ENCODE peak calls at places on chromosomes 4 and X, in eight cellular contexts. T, K, U, X, P, V, N and B are unnamed samples. For H3K4me1, the result is how much of the 10 kb centered on the place peaks cover.

GRCh38 chr4:181150173-181150572 is 1093.0 kb upstream of the TENM3 start:
- DNase-seq in V (no peak), K (no peak), N (no peak), U (no peak), T (no peak), P (no peak), X (no peak), B (no peak)

GRCh38 chrX:134542485-134542884 is 82.5 kb downstream of the HPRT1 start:
- DNase-seq in V (peak), T (peak), K (no peak), P (peak), X (no peak), N (no peak), U (no peak), B (peak)

GRCh38 chr4:10045481-10045880 is 24.2 kb upstream of the SLC2A9 start:
- DNase-seq in K (no peak), U (no peak), X (no peak), P (no peak), N (no peak), V (peak), T (peak), B (no peak)

GRCh38 chr4:93764647-93765246 is 63.8 kb upstream of the ATOH1 start:
- DNase-seq in V (peak), K (peak), X (no peak), N (no peak), U (no peak), P (peak), T (peak), B (no peak)

GRCh38 chr4:145179201-145179860 is 1.1 kb downstream of the OTUD4 start:
- DNase-seq in X (peak), N (peak), P (peak), U (peak), K (no peak), V (peak), T (peak), B (peak)

GRCh38 chrX:55710701-55711100 is 6.8 kb upstream of the RRAGB start:
- DNase-seq in X (no peak), N (no peak), K (no peak), P (peak), U (no peak), V (no peak), T (peak), B (no peak)

GRCh38 chrX:131270085-131270484 is 19.0 kb downstream of the IGSF1 start:
- DNase-seq in K (no peak), X (no peak), N (no peak), U (no peak), P (no peak), V (no peak), T (no peak), B (no peak)

GRCh38 chr4:90148574-90149170 is 21.5 kb downstream of the CCSER1 start:
- DNase-seq in T (no peak), K (no peak), N (no peak), X (no peak), P (no peak), U (no peak), V (no peak), B (no peak)

GRCh38 chr4:15197005-15197404 is 194.7 kb downstream of the CPEB2 start:
- DNase-seq in T (peak), K (peak), N (no peak), U (peak), V (peak), P (peak), X (no peak), B (peak)

GRCh38 chr4:103996637-103997036 is 276.9 kb upstream of the TACR3 start:
- DNase-seq in K (peak), T (peak), V (no peak), P (peak), X (no peak), N (no peak), U (peak), B (peak)

GRCh38 chrX:151921292-151921691 is 8.6 kb downstream of the MAGEA4 start:
- DNase-seq in U (no peak), V (no peak), T (no peak), P (no peak), X (no peak), N (no peak), K (no peak), B (no peak)

GRCh38 chrX:75784689-75785491 is at the start of gene MAGEE2:
- DNase-seq in U (no peak), T (no peak), P (no peak), X (no peak), K (no peak), V (no peak), N (peak), B (no peak)

GRCh38 chrX:11478971-11479370 is 185.8 kb downstream of the AMELX start:
- DNase-seq in K (no peak), U (no peak), X (no peak), V (peak), N (no peak), P (no peak), T (peak), B (no peak)

GRCh38 chr4:186204103-186204559 is 12.8 kb downstream of the CYP4V2 start:
- DNase-seq in X (no peak), T (peak), N (no peak), U (no peak), K (no peak), V (peak), P (peak), B (no peak)

GRCh38 chr4:124708517-124709300 is 3.8 kb downstream of the ANKRD50 start:
- DNase-seq in P (peak), T (peak), X (no peak), N (no peak), K (no peak), U (no peak), V (peak), B (no peak)

GRCh38 chr4:182219400-182219799 is 23.8 kb upstream of the TENM3 start:
- DNase-seq in P (peak), X (no peak), V (peak), N (no peak), T (peak), K (no peak), U (no peak), B (no peak)

GRCh38 chr4:147786031-147786430 is 54.1 kb downstream of the ARHGAP10 start:
- DNase-seq in P (no peak), N (no peak), X (no peak), U (no peak), V (no peak), K (no peak), T (no peak), B (no peak)
- H3K27ac ChIP-seq in P (no peak), N (peak), X (no peak), U (no peak), V (no peak), K (no peak), T (no peak), B (no peak)

GRCh38 chr4:2591189-2591588 is 54.7 kb downstream of the FAM193A start:
- DNase-seq in V (peak), T (peak), P (peak), X (no peak), K (no peak), U (peak), N (no peak), B (peak)
- H3K4me1 ChIP-seq in V (under half), T (under half), P (under half), X (under half), K (under half), U (under half), N (half or more), B (under half)

DNA sequence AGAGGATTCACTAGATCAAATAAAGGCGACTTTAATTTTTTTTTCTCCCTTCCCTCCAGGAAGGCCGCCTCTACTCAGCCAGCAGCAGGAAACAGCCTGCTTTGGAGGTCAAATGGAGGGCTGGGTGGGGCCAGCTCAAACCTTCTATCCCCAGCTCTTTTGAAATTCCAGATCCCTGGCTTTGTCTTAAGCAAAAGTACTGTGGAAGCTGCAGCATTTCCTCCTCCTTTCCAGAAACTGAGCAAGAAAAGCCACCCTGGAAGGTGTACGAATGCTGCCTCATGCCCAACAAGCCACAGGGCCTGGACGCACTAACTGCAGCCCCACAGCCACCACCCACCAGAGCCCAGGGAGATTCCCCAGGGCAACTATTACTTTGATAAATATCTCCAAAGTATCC is 55.1 kb upstream of the ZCCHC13 start:
- DNase-seq in P (peak), U (peak), T (no peak), X (no peak), K (no peak), N (no peak), V (no peak), B (peak)
- H3K27ac ChIP-seq in P (no peak), U (peak), T (peak), X (no peak), K (no peak), N (peak), V (peak), B (no peak)

GRCh38 chr4:111934294-111934693 is 211.0 kb upstream of the FAM241A start:
- DNase-seq in K (no peak), X (no peak), U (no peak), P (no peak), V (no peak), N (no peak), T (no peak), B (no peak)

GRCh38 chr4:111930658-111931057 is 214.6 kb upstream of the FAM241A start:
- DNase-seq in K (no peak), U (no peak), P (no peak), X (no peak), V (no peak), T (no peak), N (no peak), B (no peak)

GRCh38 chr4:111937368-111937767 is 207.9 kb upstream of the FAM241A start:
- DNase-seq in X (no peak), N (no peak), V (peak), K (no peak), P (peak), T (no peak), U (no peak), B (no peak)

DNA sequence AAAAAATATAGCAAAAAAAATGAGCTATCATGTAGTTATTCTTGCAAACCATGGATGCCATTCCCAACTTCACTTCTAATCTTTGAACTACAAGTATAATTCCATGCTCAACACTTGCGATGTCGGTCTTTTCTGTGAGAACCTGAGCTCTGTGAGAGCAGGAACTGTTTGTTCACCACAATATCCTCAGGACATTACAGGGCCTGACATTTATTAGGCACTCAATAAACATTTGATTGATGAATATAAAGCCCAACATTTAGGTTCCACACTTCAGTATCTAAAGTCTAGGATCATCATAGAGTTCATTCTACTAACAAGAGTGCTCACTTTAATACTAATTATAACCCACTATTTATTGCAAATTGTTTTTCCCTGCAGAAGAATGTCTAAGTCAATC is 211.6 kb upstream of the FAM241A start:
- DNase-seq in U (no peak), T (no peak), N (no peak), X (no peak), P (no peak), K (no peak), V (no peak), B (no peak)
- H3K4me1 ChIP-seq in U (under half), T (under half), N (under half), X (under half), P (under half), K (under half), V (under half), B (under half)

GRCh38 chrX:46710927-46711623 is 47.8 kb downstream of the SLC9A7 start:
- DNase-seq in T (no peak), N (no peak), K (no peak), V (no peak), P (no peak), X (no peak), U (no peak), B (no peak)
- H3K27ac ChIP-seq in T (no peak), N (no peak), K (no peak), V (no peak), P (no peak), X (no peak), U (no peak), B (no peak)